ENCODE peak calls at places on chromosomes 5 and 9, in five cellular contexts. One of them, this sample, is unnamed.

GRCh38 chr5:61576556-61576955 is 244.5 kb downstream of the ZSWIM6 start:
- DNase-seq in H1: no peak
- DNase-seq in B cell: no peak
- DNase-seq in T-helper 9 cell: no peak
- DNase-seq in LHCN-M2: no peak
- DNase-seq in this sample: no peak

GRCh38 chr5:125083932-125084331 is 337.5 kb upstream of the ZNF608 start:
- DNase-seq in H1: no peak
- DNase-seq in B cell: no peak
- DNase-seq in T-helper 9 cell: no peak
- DNase-seq in LHCN-M2: peak
- DNase-seq in this sample: peak

GRCh38 chr5:110900829-110901228 is 162.0 kb downstream of the SLC25A46 start:
- DNase-seq in H1: no peak
- DNase-seq in B cell: no peak
- DNase-seq in T-helper 9 cell: no peak
- DNase-seq in LHCN-M2: peak
- DNase-seq in this sample: no peak

GRCh38 chr9:86516564-86516963 is 162.4 kb upstream of the TUT7 start:
- DNase-seq in H1: no peak
- DNase-seq in B cell: no peak
- DNase-seq in T-helper 9 cell: no peak
- DNase-seq in LHCN-M2: no peak
- DNase-seq in this sample: no peak

GRCh38 chr9:9362332-9362731 is 1250.5 kb downstream of the PTPRD start:
- DNase-seq in H1: no peak
- DNase-seq in B cell: no peak
- DNase-seq in T-helper 9 cell: no peak
- DNase-seq in LHCN-M2: no peak
- DNase-seq in this sample: no peak

GRCh38 chr5:169116961-169117461 is 183.9 kb downstream of the SLIT3 start:
- DNase-seq in H1: peak
- DNase-seq in B cell: no peak
- DNase-seq in T-helper 9 cell: no peak
- DNase-seq in LHCN-M2: no peak
- DNase-seq in this sample: no peak

GRCh38 chr5:109676920-109677319 is 12.8 kb upstream of the MAN2A1 start:
- DNase-seq in H1: no peak
- DNase-seq in B cell: no peak
- DNase-seq in T-helper 9 cell: no peak
- DNase-seq in LHCN-M2: no peak
- DNase-seq in this sample: no peak

GRCh38 chr9:109974143-109974917 is 194.3 kb downstream of the PALM2AKAP2 start:
- DNase-seq in H1: no peak
- DNase-seq in B cell: peak
- DNase-seq in T-helper 9 cell: no peak
- DNase-seq in LHCN-M2: no peak
- DNase-seq in this sample: no peak

GRCh38 chr5:131959906-131960305 is 14.4 kb upstream of the MEIKIN start:
- DNase-seq in H1: no peak
- DNase-seq in B cell: no peak
- DNase-seq in T-helper 9 cell: no peak
- DNase-seq in LHCN-M2: no peak
- DNase-seq in this sample: no peak